ENCODE peak calls at places on chromosomes 2 and 18, in ten cellular contexts. B is astrocyte; G is tibial artery; T is spleen; Y is H9; V is CD4-positive, CD25-positive, alpha-beta regulatory T cell; E is heart right ventricle; C is SK-N-MC; I is cardiac muscle cell; Z is thoracic aorta. X is an unnamed sample. For H3K9me3, the result is how much of the 10 kb centered on the place peaks cover.

GRCh38 chr2:170715062-170715931 is at the start of gene SP5:
- DNase-seq in B (peak), G (peak), T (no peak), Y (peak), V (peak), E (peak), C (no peak), I (peak), Z (no peak), X (no peak)

GRCh38 chr2:199309973-199310372 is 147.8 kb downstream of the SATB2 start:
- DNase-seq in B (no peak), G (no peak), T (no peak), Y (no peak), V (no peak), E (no peak), C (no peak), I (no peak), Z (no peak), X (no peak)

GRCh38 chr2:128580988-128581848 is 262.6 kb upstream of the HS6ST1 start:
- DNase-seq in B (no peak), G (no peak), T (no peak), Y (no peak), V (no peak), E (no peak), C (no peak), I (no peak), Z (no peak), X (no peak)

GRCh38 chr18:24964213-24964612 is 387.8 kb downstream of the ZNF521 start:
- DNase-seq in B (no peak), G (no peak), T (no peak), Y (peak), V (peak), E (no peak), C (no peak), I (no peak), Z (no peak), X (no peak)

GRCh38 chr2:98483257-98483861 is 38.7 kb downstream of the INPP4A start:
- DNase-seq in B (no peak), G (no peak), T (peak), Y (no peak), V (peak), E (no peak), C (no peak), I (no peak), Z (no peak), X (no peak)

GRCh38 chr18:32683044-32683443 is 89.8 kb downstream of the KLHL14 start:
- DNase-seq in B (no peak), G (no peak), T (no peak), Y (no peak), V (no peak), E (no peak), C (no peak), I (no peak), Z (no peak), X (no peak)

GRCh38 chr2:109355192-109355843 is 226.3 kb downstream of the SH3RF3 start:
- DNase-seq in B (no peak), G (no peak), T (no peak), Y (peak), V (no peak), E (no peak), C (no peak), I (no peak), Z (no peak), X (no peak)

GRCh38 chr2:45072064-45072861 is 63.0 kb upstream of the SIX2 start:
- DNase-seq in B (no peak), G (no peak), T (no peak), Y (peak), V (no peak), E (no peak), C (no peak), I (no peak), Z (no peak), X (no peak)

GRCh38 chr18:23977709-23978483 is 36.7 kb upstream of the TTC39C start:
- DNase-seq in B (peak), G (no peak), T (no peak), Y (no peak), V (peak), E (no peak), C (no peak), I (no peak), Z (no peak), X (no peak)

GRCh38 chr18:79881695-79882094 is 69.8 kb downstream of the SLC66A2 start:
- DNase-seq in B (no peak), G (no peak), T (peak), Y (no peak), V (no peak), E (no peak), C (no peak), I (no peak), Z (no peak), X (no peak)

GRCh38 chr2:167487728-167488127 is 599.4 kb downstream of the XIRP2 start:
- DNase-seq in B (no peak), G (no peak), T (no peak), Y (no peak), V (no peak), E (no peak), C (no peak), I (no peak), Z (no peak), X (no peak)

GRCh38 chr2:180124273-180124881 is 117.3 kb upstream of the CWC22 start:
- DNase-seq in B (peak), G (no peak), T (no peak), Y (peak), V (peak), E (no peak), C (peak), I (peak), Z (no peak), X (no peak)

GRCh38 chr18:6683112-6683876 is 46.2 kb upstream of the ARHGAP28 start:
- DNase-seq in B (no peak), G (no peak), T (no peak), Y (peak), V (no peak), E (peak), C (no peak), I (no peak), Z (no peak), X (no peak)

DNA sequence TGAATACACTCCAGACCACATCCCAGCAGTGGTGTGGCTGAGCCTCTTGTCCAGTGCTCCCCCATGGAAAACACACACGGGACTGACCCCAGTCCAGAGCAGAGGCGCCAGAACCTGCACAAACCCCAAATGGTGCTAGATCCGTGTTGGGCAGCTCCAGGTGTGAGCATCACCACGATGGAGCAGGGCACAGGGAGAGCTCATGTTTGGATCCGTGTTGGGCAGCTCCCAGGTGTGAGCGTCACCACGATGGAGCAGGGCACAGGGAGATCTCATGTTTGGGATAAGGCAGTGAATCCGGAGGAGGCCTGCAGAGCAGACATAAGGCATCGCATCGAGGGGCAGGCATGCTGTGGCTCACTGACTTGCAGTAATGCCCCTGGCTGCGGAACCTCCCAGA is 460.0 kb upstream of the MYT1L start:
- DNase-seq in B (no peak), G (no peak), T (no peak), Y (no peak), V (no peak), E (no peak), C (no peak), I (no peak), Z (no peak), X (no peak)
- H3K9me3 ChIP-seq in B (under half), G (under half), T (under half), Y (under half), V (under half), E (under half), C (under half), I (under half), Z (under half), X (under half)

GRCh38 chr2:3108105-3108504 is 269.5 kb downstream of the EIPR1 start:
- DNase-seq in B (no peak), G (no peak), T (peak), Y (peak), V (no peak), E (no peak), C (no peak), I (no peak), Z (no peak), X (no peak)
- H3K9me3 ChIP-seq in B (under half), G (under half), T (under half), Y (under half), V (under half), E (under half), C (under half), I (under half), Z (under half), X (under half)

GRCh38 chr2:89797320-89798038 is 1106.0 kb downstream of the RPIA start:
- DNase-seq in B (no peak), G (no peak), T (no peak), Y (no peak), V (no peak), E (no peak), C (no peak), I (no peak), Z (no peak), X (no peak)
- H3K9me3 ChIP-seq in B (half or more), G (half or more), T (half or more), Y (half or more), V (half or more), E (half or more), C (under half), I (half or more), Z (under half), X (under half)

GRCh38 chr2:121498731-121499130 is 31.9 kb upstream of the RNU4ATAC start:
- DNase-seq in B (no peak), G (no peak), T (no peak), Y (no peak), V (no peak), E (no peak), C (no peak), I (no peak), Z (no peak), X (no peak)
- H3K9me3 ChIP-seq in B (under half), G (under half), T (under half), Y (under half), V (under half), E (under half), C (under half), I (under half), Z (under half), X (under half)

GRCh38 chr18:71707400-71707799 is 836.7 kb downstream of the CBLN2 start:
- DNase-seq in B (no peak), G (no peak), T (no peak), Y (no peak), V (no peak), E (no peak), C (no peak), I (no peak), Z (no peak), X (no peak)
- H3K9me3 ChIP-seq in B (under half), G (under half), T (under half), Y (under half), V (under half), E (under half), C (under half), I (under half), Z (under half), X (under half)

GRCh38 chr2:68698567-68699377 is 35.8 kb upstream of the ARHGAP25 start:
- DNase-seq in B (no peak), G (no peak), T (no peak), Y (no peak), V (no peak), E (no peak), C (no peak), I (no peak), Z (no peak), X (no peak)
- H3K9me3 ChIP-seq in B (under half), G (under half), T (under half), Y (under half), V (under half), E (under half), C (under half), I (under half), Z (under half), X (under half)

GRCh38 chr2:57941826-57942225 is 104.8 kb upstream of the VRK2 start:
- DNase-seq in B (no peak), G (no peak), T (no peak), Y (no peak), V (no peak), E (no peak), C (no peak), I (no peak), Z (no peak), X (no peak)

GRCh38 chr2:57937456-57937855 is 109.2 kb upstream of the VRK2 start:
- DNase-seq in B (peak), G (no peak), T (no peak), Y (no peak), V (no peak), E (no peak), C (no peak), I (no peak), Z (no peak), X (no peak)

GRCh38 chr2:57934659-57935058 is 111.9 kb upstream of the VRK2 start:
- DNase-seq in B (no peak), G (no peak), T (no peak), Y (no peak), V (no peak), E (no peak), C (no peak), I (no peak), Z (no peak), X (no peak)

GRCh38 chr2:57936216-57936615 is 110.4 kb upstream of the VRK2 start:
- DNase-seq in B (peak), G (no peak), T (no peak), Y (no peak), V (no peak), E (no peak), C (no peak), I (no peak), Z (no peak), X (no peak)
- H3K9me3 ChIP-seq in B (under half), G (under half), T (half or more), Y (under half), V (under half), E (under half), C (under half), I (under half), Z (under half), X (under half)

X was measured in T-helper 17 cell.